ENCODE peak calls at places on chromosomes 12 and 14, in seven cellular contexts. L is pancreas, D is activated T-cell treated with anti-CD3 and anti-CD28 coated beads for 1 hour, B is tibial artery, Y is A172, V is C1 segment of cervical spinal cord, I is WERI-Rb-1. G is an unnamed sample.

GRCh38 chr14:24274101-24274543 is 2.7 kb upstream of the RABGGTA start:
- DNase-seq in D (no peak), I (peak), B (no peak), L (peak), Y (no peak), V (no peak), G (peak)

GRCh38 chr14:71133296-71133695 is 226.0 kb downstream of the PCNX1 start:
- DNase-seq in D (no peak), Y (no peak), B (no peak), V (no peak), L (no peak), I (no peak), G (no peak)

GRCh38 chr14:104166698-104167097 is 28.3 kb downstream of the KIF26A start:
- DNase-seq in L (no peak), V (no peak), D (no peak), Y (no peak), I (no peak), B (no peak), G (no peak)

GRCh38 chr12:100824476-100824875 is 29.9 kb downstream of the ANO4 start:
- DNase-seq in B (no peak), Y (no peak), D (no peak), V (no peak), L (no peak), I (no peak), G (no peak)

GRCh38 chr14:59275668-59276067 is 87.2 kb downstream of the DAAM1 start:
- DNase-seq in V (no peak), L (no peak), I (no peak), Y (peak), B (no peak), D (no peak), G (no peak)

GRCh38 chr12:26648584-26648983 is 184.4 kb downstream of the ITPR2 start:
- DNase-seq in V (no peak), L (no peak), I (no peak), D (no peak), Y (peak), B (no peak), G (no peak)

GRCh38 chr12:115820661-115821060 is 456.8 kb downstream of the MED13L start:
- DNase-seq in L (no peak), V (no peak), I (no peak), B (no peak), Y (no peak), D (no peak), G (no peak)

GRCh38 chr12:51391047-51391837 is at the start of gene GALNT6:
- DNase-seq in D (peak), V (no peak), B (no peak), L (peak), Y (peak), I (peak), G (peak)

GRCh38 chr14:37197421-37198272 is at the start of gene MIPOL1:
- DNase-seq in D (no peak), B (peak), L (peak), V (peak), I (peak), Y (no peak), G (no peak)

GRCh38 chr12:54853933-54854538 is at the start of gene MUCL1:
- DNase-seq in D (peak), I (peak), L (peak), V (no peak), Y (peak), B (peak), G (peak)

GRCh38 chr12:96496944-96497343 is 7.6 kb downstream of the CFAP54 start:
- DNase-seq in I (no peak), V (no peak), D (no peak), Y (no peak), B (no peak), L (no peak), G (no peak)

GRCh38 chr14:91127411-91127810 is 13.5 kb downstream of the DGLUCY start:
- DNase-seq in B (no peak), D (no peak), V (no peak), Y (no peak), I (no peak), L (peak), G (no peak)

GRCh38 chr12:120262852-120263724 is 2.4 kb downstream of the PXN start:
- DNase-seq in I (no peak), L (no peak), D (no peak), Y (peak), V (no peak), B (no peak), G (no peak)

GRCh38 chr12:93592641-93593396 is 20.3 kb downstream of the SOCS2 start:
- DNase-seq in B (no peak), V (no peak), Y (peak), I (no peak), L (no peak), D (no peak), G (no peak)

GRCh38 chr12:61915420-61915819 is 344.8 kb upstream of the USP15 start:
- DNase-seq in V (no peak), B (no peak), L (no peak), I (no peak), Y (no peak), D (no peak), G (no peak)

GRCh38 chr12:63918788-63919300 is 74.3 kb downstream of the SRGAP1 start:
- DNase-seq in D (no peak), B (no peak), L (no peak), Y (peak), V (no peak), I (no peak), G (no peak)

GRCh38 chr14:102938191-102938590 is 15.7 kb downstream of the AMN start:
- DNase-seq in Y (no peak), L (no peak), B (no peak), V (no peak), D (no peak), I (no peak), G (no peak)

GRCh38 chr12:26126340-26127284 is 1.8 kb upstream of the BHLHE41 start:
- DNase-seq in B (peak), Y (peak), D (no peak), V (peak), L (peak), I (peak), G (no peak)

GRCh38 chr12:93011100-93011499 is 82.0 kb upstream of the EEA1 start:
- DNase-seq in V (no peak), L (no peak), B (no peak), D (no peak), Y (peak), I (no peak), G (no peak)

GRCh38 chr14:104580961-104581360 is 1.4 kb downstream of the C14orf180 start:
- DNase-seq in V (no peak), B (peak), Y (peak), L (peak), I (no peak), D (no peak), G (no peak)

GRCh38 chr12:107359382-107359781 is 266.0 kb upstream of the CRY1 start:
- DNase-seq in D (no peak), I (no peak), L (no peak), Y (peak), V (no peak), B (no peak), G (no peak)

GRCh38 chr12:113917393-113917792 is 48.7 kb downstream of the RBM19 start:
- DNase-seq in L (no peak), D (no peak), Y (no peak), V (no peak), I (no peak), B (no peak), G (no peak)

GRCh38 chr14:104228221-104228620 is 89.8 kb downstream of the KIF26A start:
- DNase-seq in V (no peak), L (no peak), D (no peak), B (no peak), Y (no peak), I (no peak), G (no peak)

GRCh38 chr12:122975790-122976647 is 975 bp downstream of the OGFOD2 start:
- DNase-seq in Y (no peak), D (no peak), L (no peak), I (no peak), V (no peak), B (no peak), G (no peak)

GRCh38 chr12:57771271-57771872 is 533 bp downstream of the METTL1 start:
- DNase-seq in D (peak), Y (peak), B (peak), L (peak), V (no peak), I (peak), G (peak)

GRCh38 chr14:100294963-100295330 is 11.3 kb downstream of the SLC25A29 start:
- DNase-seq in D (no peak), I (no peak), V (no peak), Y (no peak), B (no peak), L (no peak), G (no peak)

GRCh38 chr12:21751517-21751916 is 23.0 kb downstream of the KCNJ8 start:
- DNase-seq in D (no peak), L (no peak), B (no peak), V (no peak), I (no peak), Y (peak), G (no peak)

GRCh38 chr14:89212386-89213235 is 204.4 kb downstream of the FOXN3 start:
- DNase-seq in B (no peak), V (peak), I (no peak), D (no peak), L (no peak), Y (no peak), G (no peak)

GRCh38 chr14:104689620-104690265 is 325 bp downstream of the INF2 start:
- DNase-seq in L (no peak), B (no peak), Y (no peak), V (no peak), I (no peak), D (no peak), G (no peak)

GRCh38 chr12:111578276-111578970 is 20.7 kb downstream of the ATXN2 start:
- DNase-seq in L (no peak), V (no peak), B (no peak), Y (peak), I (no peak), D (no peak), G (no peak)

GRCh38 chr14:104293851-104294627 is 155.7 kb downstream of the KIF26A start:
- DNase-seq in V (no peak), L (peak), B (peak), I (peak), Y (no peak), D (no peak), G (peak)

GRCh38 chr12:10559241-10559640 is 53.6 kb downstream of the EIF2S3B start:
- DNase-seq in I (no peak), Y (no peak), D (no peak), L (no peak), B (no peak), V (no peak), G (no peak)

GRCh38 chr12:1592444-1593231 is 1.7 kb downstream of the FBXL14 start:
- DNase-seq in V (peak), L (peak), I (peak), Y (no peak), B (no peak), D (peak), G (peak)

GRCh38 chr12:47988073-47989022 is 15.9 kb downstream of the COL2A1 start:
- DNase-seq in L (no peak), I (no peak), V (no peak), D (no peak), Y (no peak), B (peak), G (no peak)

GRCh38 chr14:95689441-95689840 is 3.2 kb downstream of the TCL1B start:
- DNase-seq in Y (no peak), V (no peak), I (no peak), L (no peak), B (no peak), D (no peak), G (no peak)

GRCh38 chr12:124939428-124940142 is 25.1 kb upstream of the UBC start:
- DNase-seq in L (peak), I (peak), Y (peak), V (no peak), D (peak), B (peak), G (peak)

GRCh38 chr12:112017041-112017440 is 3.8 kb downstream of the ERP29 start:
- DNase-seq in L (no peak), B (no peak), I (no peak), Y (no peak), D (no peak), V (no peak), G (no peak)

GRCh38 chr14:26330982-26331381 is 266.9 kb downstream of the NOVA1 start:
- DNase-seq in B (no peak), L (no peak), I (no peak), V (no peak), D (no peak), Y (no peak), G (no peak)

GRCh38 chr12:10557329-10557728 is 51.6 kb downstream of the EIF2S3B start:
- DNase-seq in V (no peak), Y (no peak), I (no peak), D (no peak), L (no peak), B (no peak), G (no peak)

GRCh38 chr12:119068129-119068856 is 87.0 kb downstream of the SRRM4 start:
- DNase-seq in D (no peak), I (no peak), L (no peak), V (no peak), B (no peak), Y (no peak), G (no peak)